ENCODE peak calls at places on chromosome 18, in seven cellular contexts. B is type B pancreatic cell, J is astrocyte of the spinal cord, D is progenitor cell of endocrine pancreas, Z is chondrocyte, P is tibial artery, Y is PC-3. E is an unnamed sample.

GRCh38 chr18:42707080-42707479 is 408.4 kb downstream of the RIT2 start:
- DNase-seq in Y (no peak), J (no peak), B (no peak), D (no peak), Z (no peak), P (no peak), E (no peak)

GRCh38 chr18:48569139-48569914 is 30.5 kb downstream of the CTIF start:
- DNase-seq in B (no peak), Y (no peak), D (no peak), Z (no peak), P (no peak), J (no peak), E (peak; percentile 36)

GRCh38 chr18:76941284-76941683 is 118.9 kb downstream of the ZNF236 start:
- DNase-seq in B (no peak), Z (no peak), Y (no peak), J (no peak), D (no peak), P (no peak), E (peak; percentile 72)

GRCh38 chr18:75178376-75178775 is 30.6 kb downstream of the PTGR3 start:
- DNase-seq in J (no peak), D (no peak), Z (no peak), P (no peak), B (no peak), Y (no peak), E (no peak)

GRCh38 chr18:23196119-23197004 is 61.1 kb downstream of the CABLES1 start:
- DNase-seq in J (no peak), B (no peak), P (no peak), Z (no peak), D (no peak), Y (no peak), E (no peak)

GRCh38 chr18:31268985-31269406 is 49.0 kb upstream of the DSG1 start:
- DNase-seq in Z (no peak), Y (peak; percentile 42), P (no peak), J (no peak), B (no peak), D (no peak), E (no peak)

GRCh38 chr18:72613589-72613988 is 69.4 kb upstream of the CBLN2 start:
- DNase-seq in J (no peak), Y (peak; percentile 74), B (no peak), D (no peak), P (no peak), Z (no peak), E (no peak)

GRCh38 chr18:79693561-79694205 is 14.1 kb downstream of the CTDP1 start:
- DNase-seq in Y (no peak), Z (peak; percentile 70), D (no peak), J (no peak), P (no peak), B (no peak), E (peak; percentile 75)

GRCh38 chr18:68713131-68713530 is 1.8 kb downstream of the TMX3 start:
- DNase-seq in Z (no peak), P (no peak), Y (no peak), J (no peak), B (no peak), D (no peak), E (no peak)

GRCh38 chr18:48455555-48456478 is 46.6 kb upstream of the ZBTB7C start:
- DNase-seq in Z (no peak), J (peak; percentile 96), D (no peak), B (no peak), P (no peak), Y (peak; percentile 74), E (no peak)

GRCh38 chr18:48693006-48693405 is 154.2 kb downstream of the CTIF start:
- DNase-seq in B (no peak), J (no peak), Y (no peak), P (no peak), D (no peak), Z (no peak), E (no peak)

DNA sequence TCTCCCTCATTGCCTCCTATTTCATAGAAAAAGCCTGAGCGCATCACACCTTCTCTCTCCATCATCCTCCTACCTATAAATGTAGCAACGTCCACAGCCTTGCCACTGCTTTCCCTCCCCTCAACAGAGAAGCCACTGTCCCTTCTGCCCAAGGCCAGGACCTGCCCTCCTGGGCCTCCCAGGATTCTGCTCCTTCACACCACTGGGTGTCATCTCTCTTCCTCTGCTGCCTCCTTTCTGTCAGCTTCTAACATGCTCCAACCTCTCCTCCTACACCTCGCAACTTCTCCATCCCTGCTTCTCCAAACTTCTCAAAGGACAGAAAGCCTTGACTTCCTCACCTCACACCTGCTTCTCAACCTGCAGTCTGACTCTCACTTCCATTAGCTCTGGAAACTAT is 21.2 kb upstream of the ME2 start:
- DNase-seq in Y (no peak), D (no peak), B (no peak), Z (no peak), J (no peak), P (no peak), E (no peak)
- TF ChIP-seq CTCF in Y (no peak), D (no peak), B (no peak), Z (no peak), J (no peak), P (no peak), E (no peak)

GRCh38 chr18:45169610-45170009 is 445.7 kb upstream of the SLC14A2 start:
- DNase-seq in Z (no peak), Y (peak; percentile 75), B (no peak), J (peak; percentile 87), P (peak; percentile 69), D (no peak), E (no peak)
- TF ChIP-seq CTCF in Z (peak; percentile 12), Y (no peak), B (no peak), J (no peak), P (peak; percentile 21), D (no peak), E (no peak)

DNA sequence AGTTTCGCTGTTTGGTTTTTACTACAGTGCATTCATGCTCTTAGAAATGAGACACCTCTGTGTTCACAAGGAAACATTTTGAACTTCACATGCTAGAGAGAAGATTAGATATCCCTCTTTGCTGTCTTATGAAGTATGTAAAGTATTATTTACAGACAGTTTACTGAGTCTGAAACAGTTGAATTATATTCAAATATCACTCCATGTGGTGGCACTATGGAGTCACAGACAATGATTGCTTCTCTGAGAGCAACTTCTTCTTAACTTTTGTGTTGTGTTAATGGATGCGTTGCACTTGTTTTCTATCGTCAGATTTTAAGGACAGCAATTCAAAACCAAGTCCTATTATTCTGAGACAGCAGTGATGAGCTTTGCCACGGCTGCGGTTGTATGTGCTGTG is 823.6 kb downstream of the GALR1 start:
- DNase-seq in J (no peak), B (no peak), Y (peak; percentile 31), D (no peak), P (no peak), Z (no peak), E (no peak)
- TF ChIP-seq CTCF in J (no peak), B (peak; percentile 64), Y (peak; percentile 45), D (peak; percentile 26), P (no peak), Z (peak; percentile 48), E (no peak)

GRCh38 chr18:49697049-49697448 is 116.3 kb downstream of the ACAA2 start:
- DNase-seq in J (no peak), P (no peak), Z (no peak), D (no peak), B (no peak), Y (no peak), E (no peak)

GRCh38 chr18:49698596-49699025 is 114.7 kb downstream of the ACAA2 start:
- DNase-seq in J (no peak), P (no peak), Y (no peak), B (no peak), D (no peak), Z (no peak), E (no peak)

GRCh38 chr18:49699303-49699702 is 114.0 kb downstream of the ACAA2 start:
- DNase-seq in Z (no peak), Y (no peak), D (no peak), J (no peak), B (no peak), P (no peak), E (no peak)

GRCh38 chr18:49694402-49694801 is 118.9 kb downstream of the ACAA2 start:
- DNase-seq in Z (no peak), J (no peak), B (no peak), P (no peak), Y (no peak), D (no peak), E (no peak)

GRCh38 chr18:49697757-49698595 is 115.4 kb downstream of the ACAA2 start:
- DNase-seq in Y (peak; percentile 51), J (peak; percentile 7), B (no peak), D (no peak), P (no peak), Z (no peak), E (no peak)
- TF ChIP-seq CTCF in Y (no peak), J (peak; percentile 13), B (no peak), D (no peak), P (no peak), Z (no peak), E (no peak)

GRCh38 chr18:69935319-69936190 is 12.1 kb downstream of the CD226 start:
- DNase-seq in P (no peak), J (peak; percentile 10), B (no peak), Z (no peak), D (no peak), Y (no peak), E (peak; percentile 83)
- TF ChIP-seq CTCF in P (no peak), J (no peak), B (no peak), Z (no peak), D (no peak), Y (no peak), E (no peak)

GRCh38 chr18:3447895-3448844 is 1.8 kb upstream of the TGIF1 start:
- DNase-seq in P (peak; percentile 96), Z (peak; percentile 98), B (peak; percentile 94), Y (peak; percentile 97), J (peak; percentile 99), D (peak; percentile 90), E (peak; percentile 96)
- TF ChIP-seq CTCF in P (no peak), Z (peak; percentile 49), B (no peak), Y (peak; percentile 45), J (peak; percentile 26), D (peak; percentile 24), E (peak; percentile 34)

E was measured in spleen.